ENCODE peak calls at places on chromosomes 5 and 9, in seven cellular contexts. X is LHCN-M2; W is stimulated activated CD4-positive, alpha-beta T cell treated with anti-CD3 and anti-CD28 coated beads, Interleukin-12 subunit alpha, Interleukin-12 subunit beta, amount 100 ng/mL, for 4 hours; Y is GM04504; O is activated CD8-positive, alpha-beta memory T cell treated with anti-CD3 and anti-CD28 coated beads, Interleukin-2, amount 50 U/mL, for 4 hours; B is mesenchymal stem cell; Q is HT1080. P is an unnamed sample.

GRCh38 chr9:77005216-77005615 is 14.2 kb upstream of the FOXB2 start:
- DNase-seq in B (no peak), X (no peak), W (no peak), Y (no peak), Q (peak), O (no peak), P (no peak)

GRCh38 chr9:134981001-134981400 is 63.3 kb upstream of the FCN1 start:
- DNase-seq in Q (no peak), X (no peak), B (no peak), O (no peak), W (no peak), Y (no peak), P (no peak)

GRCh38 chr9:114296338-114296737 is 26.6 kb upstream of the ORM1 start:
- DNase-seq in X (no peak), Q (no peak), B (no peak), W (no peak), Y (no peak), O (no peak), P (no peak)

GRCh38 chr5:144013816-144014215 is 156.6 kb downstream of the YIPF5 start:
- DNase-seq in X (no peak), Y (no peak), B (no peak), W (no peak), Q (no peak), O (no peak), P (no peak)

GRCh38 chr5:116032094-116032517 is at the start of gene ARL14EPL:
- DNase-seq in B (peak), Y (peak), W (no peak), O (no peak), X (peak), Q (peak), P (peak)

GRCh38 chr5:99061711-99062110 is 132.9 kb upstream of the CHD1 start:
- DNase-seq in Q (peak), Y (peak), B (peak), X (peak), W (no peak), O (no peak), P (no peak)

GRCh38 chr5:57495688-57496087 is 13.1 kb upstream of the ACTBL2 start:
- DNase-seq in X (no peak), W (no peak), Q (no peak), B (no peak), Y (no peak), O (no peak), P (no peak)

GRCh38 chr5:124895236-124895635 is 148.8 kb upstream of the ZNF608 start:
- DNase-seq in Y (no peak), X (no peak), B (peak), W (no peak), O (no peak), Q (no peak), P (no peak)

GRCh38 chr5:170135796-170136490 is 30.2 kb downstream of the FOXI1 start:
- DNase-seq in W (no peak), X (no peak), Y (no peak), B (no peak), O (no peak), Q (peak), P (no peak)

GRCh38 chr5:149421834-149422233 is 42.7 kb upstream of the IL17B start:
- DNase-seq in W (no peak), B (peak), O (no peak), Q (no peak), Y (no peak), X (no peak), P (no peak)

GRCh38 chr9:130824616-130825015 is 10.4 kb upstream of the ABL1 start:
- DNase-seq in O (no peak), X (peak), Y (no peak), Q (no peak), B (no peak), W (no peak), P (no peak)

GRCh38 chr5:129460121-129460950 is at the start of gene ADAMTS19:
- DNase-seq in Q (peak), O (no peak), X (peak), Y (no peak), W (peak), B (peak), P (peak)

GRCh38 chr9:37379835-37380234 is 42.7 kb upstream of the GRHPR start:
- DNase-seq in O (no peak), Q (no peak), B (no peak), X (no peak), Y (no peak), W (no peak), P (no peak)

GRCh38 chr5:147534172-147534951 is 24.5 kb upstream of the DPYSL3 start:
- DNase-seq in B (peak), Y (peak), O (no peak), Q (no peak), X (no peak), W (no peak), P (no peak)

GRCh38 chr5:112930082-112930344 is 8.0 kb upstream of the REEP5 start:
- DNase-seq in Q (no peak), O (no peak), W (no peak), Y (no peak), B (no peak), X (no peak), P (no peak)